ENCODE peak calls at places on chromosomes 4 and X, in ten cellular contexts. N is KG1; Z is glutamatergic neuron; G is pancreas; D is AG09319; H is mucosa of gallbladder; U is GM13977; S is GM12878; T is ACHN; A is stimulated activated CD4-positive, alpha-beta T cell treated with anti-CD3 and anti-CD28 coated beads, Interleukin-2, amount 100 ng/mL, for 4 hours. Q is an unnamed sample.

GRCh38 chr4:113882668-113883067 is 96.8 kb downstream of the ARSJ start:
- DNase-seq in Z (no peak), S (no peak), T (no peak), N (no peak), G (no peak), A (no peak), D (peak; percentile 20), H (no peak), U (no peak), Q (peak; percentile 76)

GRCh38 chrX:57583477-57583876 is 8.3 kb upstream of the ZXDB start:
- DNase-seq in Z (no peak), G (no peak), N (no peak), H (no peak), U (no peak), T (no peak), A (no peak), D (no peak), S (no peak), Q (no peak)

GRCh38 chr4:66688674-66689073 is 856.6 kb downstream of the CENPC start:
- DNase-seq in S (no peak), G (no peak), Z (no peak), U (no peak), N (no peak), A (no peak), T (peak; percentile 43), H (no peak), D (no peak), Q (no peak)

GRCh38 chrX:141375011-141375730 is 132.9 kb upstream of the SPANXC start:
- DNase-seq in U (no peak), G (no peak), N (no peak), A (no peak), D (no peak), H (no peak), T (no peak), Z (no peak), S (no peak), Q (no peak)

GRCh38 chr4:1715002-1715761 is 3.1 kb upstream of the SLBP start:
- DNase-seq in S (no peak), D (no peak), Z (no peak), H (no peak), N (no peak), G (no peak), U (peak; percentile 53), A (no peak), T (no peak), Q (no peak)

GRCh38 chr4:173014113-173014558 is 154.5 kb upstream of the GALNT7 start:
- DNase-seq in H (no peak), T (peak; percentile 66), U (no peak), N (no peak), A (no peak), G (no peak), Z (peak; percentile 58), D (no peak), S (no peak), Q (peak; percentile 77)

GRCh38 chrX:117458243-117458968 is 658.2 kb downstream of the KLHL13 start:
- DNase-seq in D (no peak), N (no peak), H (no peak), A (no peak), T (no peak), Z (no peak), G (no peak), S (no peak), U (no peak), Q (no peak)

GRCh38 chr4:107058828-107059227 is 22.7 kb upstream of the DKK2 start:
- DNase-seq in S (no peak), H (no peak), A (no peak), G (no peak), Z (no peak), U (no peak), T (no peak), D (no peak), N (no peak), Q (no peak)

GRCh38 chr4:78296261-78296660 is 239.1 kb downstream of the FRAS1 start:
- DNase-seq in Z (no peak), N (no peak), A (no peak), T (no peak), G (no peak), U (no peak), H (no peak), D (no peak), S (no peak), Q (no peak)

GRCh38 chr4:87005690-87006461 is 71.1 kb downstream of the AFF1 start:
- DNase-seq in T (no peak), U (peak; percentile 46), Z (no peak), S (peak; percentile 51), H (no peak), N (no peak), G (no peak), D (no peak), A (no peak), Q (no peak)

GRCh38 chrX:150084474-150085229 is 146.4 kb upstream of the EOLA2 start:
- DNase-seq in H (no peak), T (peak; percentile 0), S (no peak), G (no peak), N (no peak), Z (no peak), A (no peak), U (no peak), D (peak; percentile 10), Q (peak; percentile 75)

GRCh38 chr4:83993774-83994173 is 457.9 kb downstream of the GPAT3 start:
- DNase-seq in D (no peak), Z (peak; percentile 23), S (no peak), N (no peak), G (no peak), H (no peak), U (no peak), T (no peak), A (no peak), Q (no peak)

GRCh38 chr4:180557348-180557747 is 1685.9 kb upstream of the TENM3 start:
- DNase-seq in A (no peak), G (no peak), T (peak; percentile 22), N (no peak), Z (no peak), U (peak; percentile 31), D (no peak), H (no peak), S (no peak), Q (no peak)

GRCh38 chr4:3290889-3291321 is 1.9 kb upstream of the RGS12 start:
- DNase-seq in S (no peak), T (no peak), Z (no peak), H (no peak), G (no peak), A (no peak), D (no peak), U (no peak), N (no peak), Q (no peak)

GRCh38 chr4:153579410-153579809 is 104.7 kb upstream of the TLR2 start:
- DNase-seq in U (no peak), T (no peak), Z (no peak), H (no peak), S (no peak), N (no peak), D (no peak), G (no peak), A (no peak), Q (no peak)

GRCh38 chrX:45445745-45446412 is 245.2 kb upstream of the DIPK2B start:
- DNase-seq in U (no peak), Z (no peak), N (no peak), T (peak; percentile 58), D (no peak), G (no peak), H (no peak), S (no peak), A (no peak), Q (no peak)

GRCh38 chr4:101790521-101791188 is at the start of gene BANK1:
- DNase-seq in H (peak; percentile 15), S (peak; percentile 43), G (peak; percentile 8), D (no peak), T (peak; percentile 71), Z (peak; percentile 81), U (peak; percentile 80), N (peak; percentile 87), A (no peak), Q (peak; percentile 37)

GRCh38 chrX:71492086-71493065 is 40.5 kb upstream of the OGT start:
- DNase-seq in G (peak; percentile 23), D (no peak), H (peak; percentile 15), U (peak; percentile 63), N (no peak), A (peak; percentile 26), S (no peak), Z (peak; percentile 23), T (peak; percentile 0), Q (no peak)

GRCh38 chrX:56745019-56745418 is 16.0 kb downstream of the NBDY start:
- DNase-seq in A (no peak), U (no peak), G (no peak), N (no peak), D (peak; percentile 24), T (peak; percentile 15), H (no peak), Z (no peak), S (no peak), Q (peak; percentile 23)

GRCh38 chr4:166546009-166546408 is 673.0 kb downstream of the TLL1 start:
- DNase-seq in G (no peak), Z (no peak), D (no peak), N (no peak), H (no peak), U (no peak), A (no peak), T (no peak), S (no peak), Q (no peak)

GRCh38 chr4:106421441-106422296 is 53.1 kb upstream of the GIMD1 start:
- DNase-seq in H (no peak), U (no peak), T (peak; percentile 9), G (no peak), D (no peak), S (no peak), N (no peak), A (no peak), Z (no peak), Q (no peak)

GRCh38 chrX:24298191-24298590 is 15.7 kb downstream of the SUPT20HL2 start:
- DNase-seq in G (no peak), H (no peak), D (no peak), S (no peak), U (no peak), N (no peak), A (no peak), Z (no peak), T (no peak), Q (peak; percentile 33)

GRCh38 chrX:44428989-44429627 is 85.6 kb upstream of the EFHC2 start:
- DNase-seq in N (no peak), U (no peak), S (no peak), D (no peak), A (no peak), T (no peak), G (no peak), Z (no peak), H (peak; percentile 34), Q (no peak)

GRCh38 chrX:130110379-130111219 is at the start of gene ELF4:
- DNase-seq in S (no peak), U (peak; percentile 83), T (peak; percentile 59), A (peak; percentile 61), Z (no peak), D (no peak), H (no peak), N (no peak), G (no peak), Q (peak; percentile 68)

GRCh38 chr4:124903995-124904722 is 191.6 kb upstream of the ANKRD50 start:
- DNase-seq in G (peak; percentile 49), Z (no peak), U (no peak), A (no peak), D (peak; percentile 16), S (no peak), N (no peak), H (no peak), T (peak; percentile 29), Q (peak; percentile 36)

GRCh38 chr4:60884545-60884944 is 315.6 kb upstream of the ADGRL3 start:
- DNase-seq in Z (no peak), N (no peak), S (no peak), H (no peak), U (no peak), D (no peak), T (no peak), A (no peak), G (no peak), Q (no peak)

GRCh38 chrX:136168929-136169735 is 21.8 kb downstream of the FHL1 start:
- DNase-seq in S (no peak), T (no peak), N (no peak), Z (peak; percentile 34), H (peak; percentile 31), U (no peak), A (no peak), G (no peak), D (peak; percentile 96), Q (peak; percentile 96)

GRCh38 chr4:1113311-1114009 is at the start of gene RNF212:
- DNase-seq in N (no peak), D (no peak), A (peak; percentile 36), H (no peak), U (no peak), T (no peak), Z (no peak), S (no peak), G (peak; percentile 49), Q (no peak)

Q was measured in dermis microvascular lymphatic vessel endothelial cell.